ENCODE peak calls at places on chromosomes 7 and 10, in eight cellular contexts. W is left lung, L is stomach, H is HFF-Myc, J is A549, T is heart left ventricle, Q is fibroblast of pulmonary artery, E is colonic mucosa. D is an unnamed sample.

GRCh38 chr10:116692225-116692624 is 50.1 kb downstream of the HSPA12A start:
- DNase-seq in J (no peak), E (no peak), T (no peak), Q (no peak), W (no peak), L (no peak), H (no peak), D (no peak)

GRCh38 chr10:110535958-110536891 is 31.3 kb upstream of the SMC3 start:
- DNase-seq in J (no peak), W (no peak), T (peak), E (no peak), Q (peak), L (peak), H (no peak), D (peak)

GRCh38 chr7:2438775-2439174 is 35.4 kb downstream of the CHST12 start:
- DNase-seq in W (peak), Q (no peak), T (no peak), J (no peak), L (no peak), H (no peak), E (no peak), D (no peak)

GRCh38 chr7:74033372-74034311 is 5.7 kb downstream of the ELN start:
- DNase-seq in L (peak), E (no peak), W (peak), T (peak), Q (peak), J (no peak), H (no peak), D (no peak)

GRCh38 chr7:117143580-117143979 is 179.3 kb downstream of the WNT2 start:
- DNase-seq in H (no peak), L (no peak), W (no peak), T (no peak), J (no peak), E (no peak), Q (peak), D (no peak)

GRCh38 chr7:39413866-39414668 is 152.1 kb upstream of the YAE1 start:
- DNase-seq in W (peak), J (peak), T (peak), H (no peak), Q (peak), E (peak), L (peak), D (peak)

GRCh38 chr7:70392870-70393269 is 739.1 kb upstream of the GALNT17 start:
- DNase-seq in E (no peak), W (no peak), Q (no peak), H (no peak), J (no peak), L (no peak), T (no peak), D (no peak)

GRCh38 chr7:36949711-36950600 is 225.7 kb upstream of the AOAH start:
- DNase-seq in J (peak), L (no peak), Q (peak), W (no peak), E (peak), H (no peak), T (no peak), D (no peak)

GRCh38 chr7:88337556-88337955 is 30.9 kb upstream of the STEAP4 start:
- DNase-seq in T (no peak), Q (peak), W (no peak), E (no peak), L (no peak), J (no peak), H (no peak), D (no peak)

DNA sequence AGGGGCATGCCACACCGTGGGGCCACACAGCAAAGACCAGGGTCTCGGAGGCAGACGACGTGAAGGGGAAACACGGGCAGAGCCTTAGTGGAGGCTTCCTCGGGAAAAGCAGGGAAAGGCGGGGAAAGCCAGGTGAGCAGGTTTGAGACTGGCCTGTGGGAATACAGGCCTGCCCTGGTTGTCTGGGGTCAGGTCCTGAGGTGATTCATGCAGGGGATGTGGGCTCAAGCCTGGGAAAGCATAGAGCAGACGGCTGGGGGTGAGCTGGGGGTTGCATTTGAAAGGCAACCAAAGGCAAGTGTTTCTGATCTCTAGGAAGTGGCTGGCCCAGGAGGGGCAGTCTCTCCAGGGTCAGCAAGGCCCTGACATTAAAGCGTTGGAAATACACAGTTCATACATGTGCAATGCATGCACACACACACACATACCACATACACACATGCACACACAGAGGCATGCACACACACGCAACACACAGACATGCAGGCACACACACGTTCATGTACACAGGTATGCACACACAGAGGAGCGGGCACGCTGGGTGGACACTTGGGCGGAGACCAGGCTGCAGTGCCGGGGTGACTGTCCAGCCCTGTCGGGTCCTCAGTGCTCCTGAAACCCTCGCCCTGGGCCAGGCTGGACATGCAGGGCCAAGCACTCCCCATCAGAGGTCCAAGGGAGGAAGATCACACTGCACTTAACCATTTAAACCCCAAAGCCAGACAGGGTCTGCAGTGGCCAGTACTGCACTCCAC is 51.8 kb downstream of the DPYSL4 start:
- DNase-seq in J (no peak), Q (no peak), L (no peak), H (no peak), E (no peak), W (peak), T (no peak), D (no peak)
- H3K4me3 ChIP-seq in J (no peak), Q (no peak), L (no peak), H (no peak), E (no peak), W (no peak), T (no peak), D (no peak)

DNA sequence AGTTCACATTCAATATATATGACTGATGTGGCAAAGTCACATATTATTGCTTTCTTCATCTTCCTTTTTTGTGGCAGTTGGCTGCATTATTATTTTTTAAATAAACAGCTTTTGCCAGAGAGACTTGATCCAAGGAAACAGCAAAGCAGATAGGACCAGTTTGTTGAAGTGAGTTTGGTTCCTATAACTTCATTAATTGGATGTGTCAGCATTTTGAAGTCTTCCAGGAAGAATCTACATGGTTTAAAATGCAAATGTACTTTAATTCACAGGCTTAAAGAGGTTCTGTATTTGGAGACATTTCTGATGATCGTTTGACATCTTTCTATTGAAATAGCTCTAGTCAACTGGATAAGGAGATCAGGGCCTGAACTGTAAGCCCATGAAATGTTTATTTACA is 13.2 kb downstream of the UBE2D1 start:
- DNase-seq in H (no peak), W (no peak), T (no peak), L (no peak), E (no peak), Q (no peak), J (no peak), D (no peak)
- H3K4me3 ChIP-seq in H (no peak), W (no peak), T (no peak), L (no peak), E (no peak), Q (no peak), J (no peak), D (no peak)

GRCh38 chr7:115146148-115146547 is 224.3 kb downstream of the MDFIC start:
- DNase-seq in T (no peak), W (no peak), E (no peak), J (no peak), L (no peak), Q (no peak), H (no peak), D (no peak)

DNA sequence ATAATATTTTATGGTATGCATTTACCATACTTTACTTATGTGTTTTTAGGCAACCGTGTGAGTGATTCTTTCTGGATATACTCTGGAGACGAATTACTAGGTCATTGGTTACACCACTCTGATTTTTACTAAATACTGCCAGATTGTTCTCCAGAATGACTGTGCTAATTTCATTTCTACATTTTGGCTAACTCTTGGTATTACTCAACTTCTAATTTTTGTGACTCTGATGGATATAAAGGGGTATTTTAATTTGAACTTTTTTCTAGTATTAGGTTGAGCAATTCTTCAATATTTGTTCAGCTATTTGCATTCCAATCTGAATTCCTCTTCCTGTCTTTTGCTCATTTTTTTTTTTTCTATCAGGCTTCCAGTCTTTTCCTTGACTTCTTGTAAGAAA is 223.6 kb downstream of the MDFIC start:
- DNase-seq in W (no peak), E (no peak), T (no peak), H (no peak), L (no peak), Q (peak), J (no peak), D (no peak)
- H3K4me3 ChIP-seq in W (no peak), E (no peak), T (no peak), H (no peak), L (no peak), Q (no peak), J (no peak), D (no peak)

GRCh38 chr10:121747163-121747775 is 149.0 kb upstream of the FGFR2 start:
- DNase-seq in L (no peak), T (no peak), H (no peak), J (no peak), W (no peak), Q (no peak), E (no peak), D (no peak)
- H3K4me3 ChIP-seq in L (no peak), T (no peak), H (no peak), J (no peak), W (no peak), Q (no peak), E (no peak), D (no peak)

GRCh38 chr7:143318661-143319060 is 2.8 kb downstream of the CLCN1 start:
- DNase-seq in E (no peak), Q (peak), W (no peak), T (peak), J (no peak), L (no peak), H (no peak), D (no peak)
- H3K4me3 ChIP-seq in E (no peak), Q (no peak), W (no peak), T (no peak), J (no peak), L (no peak), H (no peak), D (no peak)

GRCh38 chr10:58335306-58336005 is 650 bp downstream of the UBE2D1 start:
- DNase-seq in T (peak), J (peak), L (peak), W (peak), E (peak), H (no peak), Q (peak), D (peak)

GRCh38 chr10:58334817-58335305 is at the start of gene UBE2D1:
- DNase-seq in W (peak), H (no peak), T (peak), E (peak), Q (peak), L (peak), J (peak), D (peak)

GRCh38 chr10:58341422-58341821 is 6.6 kb downstream of the UBE2D1 start:
- DNase-seq in E (no peak), L (no peak), T (no peak), Q (no peak), J (no peak), H (no peak), W (no peak), D (no peak)

GRCh38 chr10:58341947-58342346 is 7.1 kb downstream of the UBE2D1 start:
- DNase-seq in J (no peak), T (no peak), E (no peak), W (no peak), L (no peak), Q (no peak), H (no peak), D (no peak)

DNA sequence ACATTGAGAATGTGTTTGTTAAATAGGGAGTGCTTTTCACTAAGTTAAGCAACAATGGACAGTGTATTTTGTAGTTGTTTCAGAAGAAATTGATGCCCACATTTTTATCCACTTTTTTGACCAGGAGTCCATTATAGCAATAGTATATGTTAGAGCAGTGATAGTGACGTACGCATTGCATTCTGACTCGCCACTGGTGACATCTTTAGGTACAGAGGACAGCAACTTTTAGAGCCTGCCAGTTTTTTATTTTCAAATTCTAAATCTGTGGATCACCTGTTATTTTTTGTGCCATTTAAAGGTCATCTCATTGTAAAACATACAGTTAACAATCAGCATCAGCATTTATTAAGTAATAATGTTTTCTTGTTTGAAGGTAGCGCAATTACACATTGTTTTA is 1.4 kb downstream of the UBE2D1 start:
- DNase-seq in W (no peak), Q (no peak), E (no peak), L (no peak), T (no peak), J (no peak), H (no peak), D (no peak)
- H3K4me3 ChIP-seq in W (peak), Q (peak), E (no peak), L (peak), T (peak), J (peak), H (peak), D (peak)

GRCh38 chr10:52316005-52316404 is 1.9 kb downstream of the DKK1 start:
- DNase-seq in W (no peak), T (no peak), J (peak), Q (no peak), E (no peak), L (no peak), H (no peak), D (no peak)

GRCh38 chr10:52318822-52319464 is 4.9 kb downstream of the DKK1 start:
- DNase-seq in H (peak), L (no peak), J (peak), W (no peak), E (no peak), T (no peak), Q (peak), D (peak)

GRCh38 chr10:52319926-52320325 is 5.8 kb downstream of the DKK1 start:
- DNase-seq in L (no peak), E (no peak), T (no peak), Q (no peak), H (no peak), W (no peak), J (no peak), D (no peak)

GRCh38 chr10:52316500-52316899 is 2.4 kb downstream of the DKK1 start:
- DNase-seq in W (no peak), L (no peak), T (no peak), Q (no peak), H (no peak), J (no peak), E (no peak), D (no peak)

GRCh38 chr10:52318136-52318810 is 4.2 kb downstream of the DKK1 start:
- DNase-seq in Q (peak), H (no peak), J (peak), W (no peak), T (no peak), L (no peak), E (no peak), D (peak)
- H3K4me3 ChIP-seq in Q (no peak), H (peak), J (peak), W (no peak), T (no peak), L (no peak), E (no peak), D (no peak)

GRCh38 chr10:68870545-68871104 is 30.5 kb upstream of the DDX50 start:
- DNase-seq in Q (no peak), L (no peak), W (no peak), H (no peak), E (no peak), J (no peak), T (no peak), D (no peak)
- H3K4me3 ChIP-seq in Q (no peak), L (no peak), W (no peak), H (no peak), E (no peak), J (no peak), T (no peak), D (no peak)

D was measured in SJSA1.